ENCODE peak calls at places on chromosome 20, in four cellular contexts. N is heart right ventricle, M is aorta, O is right cardiac atrium. D is an unnamed sample.

GRCh38 chr20:9503530-9504251 is 10.7 kb upstream of the LAMP5 start:
- DNase-seq in N (no peak), M (no peak), O (no peak), D (no peak)

GRCh38 chr20:57656252-57656820 is 36.1 kb upstream of the ZBP1 start:
- DNase-seq in N (no peak), M (peak; percentile 63), O (peak; percentile 30), D (peak; percentile 14)

GRCh38 chr20:37314099-37314498 is 24.6 kb downstream of the MANBAL start:
- DNase-seq in N (no peak), M (no peak), O (no peak), D (peak; percentile 26)

GRCh38 chr20:15487682-15488081 is 1085.6 kb downstream of the KIF16B start:
- DNase-seq in N (no peak), M (no peak), O (no peak), D (no peak)

GRCh38 chr20:38125157-38126056 is 39.7 kb downstream of the TGM2 start:
- DNase-seq in N (peak; percentile 74), M (peak; percentile 94), O (peak; percentile 95), D (peak; percentile 65)

GRCh38 chr20:44271915-44272663 is 25.0 kb downstream of the GDAP1L1 start:
- DNase-seq in N (no peak), M (peak; percentile 24), O (no peak), D (no peak)

GRCh38 chr20:3672864-3673550 is 8.8 kb downstream of the ADAM33 start:
- DNase-seq in N (no peak), M (no peak), O (peak; percentile 62), D (no peak)

GRCh38 chr20:10619427-10619826 is 54.4 kb downstream of the JAG1 start:
- DNase-seq in N (no peak), M (no peak), O (no peak), D (no peak)

GRCh38 chr20:17427646-17428045 is 103.5 kb downstream of the BFSP1 start:
- DNase-seq in N (no peak), M (no peak), O (no peak), D (no peak)

GRCh38 chr20:47129306-47129705 is 227.2 kb downstream of the ZMYND8 start:
- DNase-seq in N (no peak), M (no peak), O (no peak), D (no peak)

GRCh38 chr20:53413188-53413631 is 180.4 kb downstream of the ZNF217 start:
- DNase-seq in N (peak; percentile 17), M (no peak), O (peak; percentile 51), D (no peak)

GRCh38 chr20:57122481-57123138 is 143.8 kb downstream of the BMP7 start:
- DNase-seq in N (no peak), M (no peak), O (no peak), D (no peak)

GRCh38 chr20:49999329-49999728 is 16.5 kb downstream of the SNAI1 start:
- DNase-seq in N (no peak), M (no peak), O (no peak), D (no peak)

GRCh38 chr20:35093245-35093884 is 758 bp upstream of the TRPC4AP start:
- DNase-seq in N (no peak), M (no peak), O (no peak), D (no peak)

GRCh38 chr20:57027752-57028151 is 238.7 kb downstream of the BMP7 start:
- DNase-seq in N (no peak), M (no peak), O (no peak), D (no peak)

GRCh38 chr20:62222972-62223371 is 2.9 kb upstream of the HRH3 start:
- DNase-seq in N (no peak), M (no peak), O (no peak), D (no peak)
- H3K27me3 ChIP-seq in N (peaks cover 20% of the 10 kb centered on the region), M (no peaks in the 10 kb centered on the region), O (no peaks in the 10 kb centered on the region), D (peaks cover 31% of the 10 kb centered on the region)

GRCh38 chr20:62501801-62502495 is 26.2 kb upstream of the GATA5 start:
- DNase-seq in N (no peak), M (no peak), O (no peak), D (no peak)

GRCh38 chr20:62504323-62504722 is 28.5 kb upstream of the GATA5 start:
- DNase-seq in N (no peak), M (no peak), O (no peak), D (no peak)

GRCh38 chr20:62505337-62506045 is 29.7 kb upstream of the GATA5 start:
- DNase-seq in N (peak; percentile 4), M (no peak), O (no peak), D (no peak)

GRCh38 chr20:62502496-62503095 is 26.8 kb upstream of the GATA5 start:
- DNase-seq in N (no peak), M (no peak), O (no peak), D (no peak)

DNA sequence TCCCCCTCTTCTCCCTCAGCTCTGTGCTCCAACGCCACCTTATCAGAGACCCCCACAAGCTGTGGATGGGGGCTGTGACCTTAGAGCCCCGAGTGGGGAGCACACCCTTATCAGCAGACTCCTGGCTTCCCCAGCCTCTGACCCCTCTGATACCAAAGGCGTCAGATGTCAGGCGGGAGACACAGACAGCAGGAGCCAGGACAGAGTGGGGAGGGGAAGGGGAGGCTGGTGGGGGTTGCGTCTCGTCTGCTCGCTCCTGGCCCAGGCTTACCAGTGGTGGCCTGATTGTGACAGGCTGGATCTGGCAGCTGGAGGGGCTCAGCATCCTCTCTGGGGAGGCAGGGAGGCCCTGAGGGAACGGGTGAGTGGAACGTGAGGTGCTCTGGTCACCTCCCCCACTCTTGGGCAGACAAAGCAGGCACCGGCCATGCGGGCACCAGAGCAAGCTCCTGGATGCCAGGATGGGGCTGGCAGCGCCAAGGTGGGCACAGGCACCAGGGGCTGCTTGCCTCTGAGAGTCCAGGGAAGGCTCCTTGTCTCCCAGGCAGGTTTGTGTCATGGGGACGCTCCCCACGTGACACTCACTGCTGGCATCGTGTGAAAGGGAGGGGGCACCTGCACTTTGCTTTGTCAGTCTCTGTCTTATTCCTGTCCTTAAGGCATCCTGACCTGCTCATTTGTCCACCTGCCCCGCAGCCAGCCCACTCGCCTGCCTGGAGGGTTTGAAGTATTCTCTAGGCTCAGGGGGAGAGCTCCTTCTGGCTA is 27.8 kb upstream of the GATA5 start:
- DNase-seq in N (peak; percentile 9), M (no peak), O (no peak), D (no peak)
- H3K27ac ChIP-seq in N (no peak overlapping the region), M (no peak overlapping the region), O (no peak overlapping the region), D (no peak overlapping the region)

DNA sequence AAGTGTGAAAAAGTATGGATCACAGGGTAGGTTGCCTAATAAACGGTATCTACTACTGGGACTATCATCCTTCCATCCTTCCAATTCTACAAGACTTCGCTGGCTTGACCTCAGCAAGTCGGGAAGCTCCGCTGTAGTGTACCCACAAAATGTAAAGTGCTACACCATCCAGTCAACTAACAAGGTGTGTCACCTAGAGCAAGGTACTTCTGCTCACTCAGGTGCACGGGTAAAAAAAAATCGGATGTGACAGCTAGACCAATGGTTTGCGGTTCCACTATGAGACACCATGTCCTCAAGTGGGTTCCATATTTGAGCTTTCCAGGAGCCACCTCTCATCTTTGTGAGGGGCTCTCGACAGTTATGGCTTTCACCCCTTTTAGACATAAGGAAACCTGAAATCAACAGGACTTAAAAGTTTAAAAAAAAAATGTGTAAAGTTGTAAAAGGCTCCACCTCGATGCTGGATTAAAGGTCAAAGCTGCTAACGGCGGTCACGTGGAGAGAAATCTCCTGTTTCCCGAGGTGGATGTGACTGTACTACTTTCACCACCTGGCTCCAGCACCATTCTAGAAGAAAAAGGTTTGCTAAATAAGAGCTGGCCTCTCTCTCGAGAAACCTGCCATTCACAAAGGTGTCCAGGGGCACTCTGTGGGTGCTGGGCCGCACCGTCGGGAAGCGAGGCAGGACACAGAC is 661 bp downstream of the ATP5F1E start:
- DNase-seq in N (no peak), M (no peak), O (no peak), D (no peak)
- H3K27me3 ChIP-seq in N (no peaks in the 10 kb centered on the region), M (no peaks in the 10 kb centered on the region), O (no peaks in the 10 kb centered on the region), D (no peaks in the 10 kb centered on the region)

DNA sequence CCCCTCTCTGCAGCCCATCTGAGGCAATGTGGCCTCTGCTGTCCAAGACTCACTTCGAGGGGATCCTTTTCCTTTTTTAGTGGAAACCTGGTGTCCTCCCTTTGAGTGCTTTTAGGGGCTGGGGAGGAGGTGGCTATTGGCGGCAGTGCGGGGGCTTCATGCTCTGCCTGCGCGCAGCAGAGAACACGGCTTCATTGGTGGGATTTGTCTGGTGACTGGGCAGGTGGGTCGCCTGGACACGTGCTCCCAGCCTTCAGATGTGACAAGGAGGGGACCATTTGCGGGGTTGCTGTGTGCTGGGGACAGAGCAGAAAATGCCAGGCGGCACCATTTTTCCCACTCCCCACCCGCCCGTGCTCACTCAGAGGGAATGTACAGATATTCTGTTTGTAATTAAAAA is 417.1 kb upstream of the SULF2 start:
- DNase-seq in N (no peak), M (no peak), O (no peak), D (no peak)
- H3K27ac ChIP-seq in N (no peak overlapping the region), M (no peak overlapping the region), O (no peak overlapping the region), D (peak overlapping the region; percentile 71)